ENCODE peak calls at places on chromosome 1, in eight cellular contexts. V, Z, Q, A, O, R, I and T are unnamed samples.

GRCh38 chr1:67626495-67627235 is 58.3 kb upstream of the GADD45A start:
- DNase-seq in V (peak), Z (no peak), Q (no peak), A (no peak), O (no peak), R (no peak), I (no peak), T (no peak)

GRCh38 chr1:204653590-204654340 is 31.8 kb downstream of the LRRN2 start:
- DNase-seq in V (no peak), Z (no peak), Q (no peak), A (no peak), O (no peak), R (no peak), I (no peak), T (no peak)

GRCh38 chr1:44678626-44679025 is 4.1 kb downstream of the ARMH1 start:
- DNase-seq in V (no peak), Z (no peak), Q (no peak), A (no peak), O (no peak), R (no peak), I (no peak), T (no peak)

GRCh38 chr1:24929091-24929875 is 793 bp downstream of the RUNX3 start:
- DNase-seq in V (no peak), Z (peak), Q (no peak), A (peak), O (no peak), R (no peak), I (peak), T (no peak)

GRCh38 chr1:15353839-15354579 is 55.7 kb upstream of the EFHD2 start:
- DNase-seq in V (no peak), Z (peak), Q (no peak), A (no peak), O (no peak), R (no peak), I (no peak), T (no peak)

GRCh38 chr1:42913426-42914091 is 45.1 kb downstream of the SLC2A1 start:
- DNase-seq in V (peak), Z (peak), Q (peak), A (peak), O (no peak), R (no peak), I (no peak), T (peak)

GRCh38 chr1:211783266-211783665 is 47.3 kb downstream of the LPGAT1 start:
- DNase-seq in V (no peak), Z (no peak), Q (no peak), A (no peak), O (no peak), R (no peak), I (no peak), T (no peak)

GRCh38 chr1:21326861-21327344 is 36.6 kb upstream of the ECE1 start:
- DNase-seq in V (no peak), Z (no peak), Q (no peak), A (no peak), O (no peak), R (no peak), I (no peak), T (no peak)

GRCh38 chr1:210301254-210301955 is 27.3 kb upstream of the HHAT start:
- DNase-seq in V (no peak), Z (no peak), Q (no peak), A (no peak), O (no peak), R (no peak), I (no peak), T (no peak)

GRCh38 chr1:152159144-152159543 is at the start of gene RPTN:
- DNase-seq in V (no peak), Z (no peak), Q (no peak), A (no peak), O (no peak), R (no peak), I (no peak), T (no peak)

GRCh38 chr1:152165291-152166077 is 6.5 kb upstream of the RPTN start:
- DNase-seq in V (no peak), Z (no peak), Q (no peak), A (no peak), O (no peak), R (no peak), I (no peak), T (no peak)

GRCh38 chr1:152164542-152165136 is 5.6 kb upstream of the RPTN start:
- DNase-seq in V (no peak), Z (no peak), Q (no peak), A (no peak), O (no peak), R (no peak), I (no peak), T (no peak)

GRCh38 chr1:152160553-152160952 is 1.5 kb upstream of the RPTN start:
- DNase-seq in V (no peak), Z (no peak), Q (no peak), A (no peak), O (no peak), R (no peak), I (no peak), T (no peak)

GRCh38 chr1:152162826-152163463 is 3.9 kb upstream of the RPTN start:
- DNase-seq in V (peak), Z (no peak), Q (no peak), A (no peak), O (no peak), R (no peak), I (no peak), T (no peak)
- TF ChIP-seq CTCF in V (peak), Z (no peak), Q (no peak), A (no peak), O (no peak), R (no peak), I (no peak), T (no peak)

GRCh38 chr1:39132505-39133339 is 71.8 kb upstream of the MACF1 start:
- DNase-seq in V (peak), Z (peak), Q (no peak), A (no peak), O (no peak), R (peak), I (peak), T (no peak)

GRCh38 chr1:39133340-39133684 is 71.2 kb upstream of the MACF1 start:
- DNase-seq in V (no peak), Z (no peak), Q (no peak), A (no peak), O (no peak), R (no peak), I (no peak), T (no peak)

GRCh38 chr1:39139723-39140360 is 64.7 kb upstream of the MACF1 start:
- DNase-seq in V (no peak), Z (no peak), Q (no peak), A (no peak), O (no peak), R (no peak), I (no peak), T (no peak)

GRCh38 chr1:39134768-39135333 is 69.6 kb upstream of the MACF1 start:
- DNase-seq in V (no peak), Z (no peak), Q (no peak), A (no peak), O (no peak), R (no peak), I (no peak), T (no peak)

GRCh38 chr1:39136635-39137034 is 67.9 kb upstream of the MACF1 start:
- DNase-seq in V (no peak), Z (no peak), Q (no peak), A (no peak), O (no peak), R (no peak), I (no peak), T (no peak)
- TF ChIP-seq CTCF in V (no peak), Z (peak), Q (no peak), A (no peak), O (no peak), R (no peak), I (no peak), T (no peak)

GRCh38 chr1:197632651-197633050 is 142.6 kb downstream of the DENND1B start:
- DNase-seq in V (no peak), Z (no peak), Q (no peak), A (no peak), O (no peak), R (no peak), I (no peak), T (no peak)
- TF ChIP-seq CTCF in V (no peak), Z (no peak), Q (no peak), A (no peak), O (no peak), R (no peak), I (no peak), T (no peak)

DNA sequence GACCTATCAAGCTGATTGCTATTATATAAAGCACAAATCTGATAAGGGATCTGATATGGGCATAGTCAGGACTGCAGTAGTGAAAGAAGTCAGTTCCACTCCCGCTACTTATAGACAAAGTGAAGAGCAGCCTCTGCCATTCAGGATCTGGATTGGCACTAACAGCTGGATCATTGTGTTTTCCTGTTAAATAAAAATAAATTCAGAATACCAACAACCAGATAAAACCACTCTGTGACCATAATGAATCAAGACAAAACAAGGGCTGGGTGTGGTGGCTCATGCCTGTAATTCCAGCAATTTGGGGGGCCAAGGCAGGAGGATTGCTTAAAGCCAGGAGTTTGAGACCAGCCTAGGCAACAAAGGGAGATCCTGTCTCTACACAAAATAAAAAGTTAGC is 5.0 kb upstream of the GLRX2 start:
- DNase-seq in V (no peak), Z (no peak), Q (no peak), A (no peak), O (no peak), R (no peak), I (no peak), T (no peak)
- TF ChIP-seq CTCF in V (no peak), Z (no peak), Q (no peak), A (no peak), O (no peak), R (no peak), I (no peak), T (no peak)